ENCODE peak calls at places on chromosomes 1 and 21, in four cellular contexts. P is esophagus squamous epithelium, M is AG04450, T is fibroblast of the aortic adventitia. J is an unnamed sample.

GRCh38 chr1:67814121-67814772 is 19.0 kb downstream of the GNG12 start:
- DNase-seq in M (no peak), P (no peak), T (peak), J (no peak)

GRCh38 chr1:41046347-41046775 is 24.8 kb upstream of the SLFNL1 start:
- DNase-seq in M (no peak), P (no peak), T (no peak), J (no peak)

GRCh38 chr1:87478231-87478630 is 149.6 kb downstream of the LMO4 start:
- DNase-seq in T (peak), P (no peak), M (no peak), J (no peak)

GRCh38 chr1:243475966-243476365 is 220.1 kb downstream of the SDCCAG8 start:
- DNase-seq in M (no peak), P (no peak), T (peak), J (peak)

GRCh38 chr1:203320546-203321272 is 15.4 kb downstream of the BTG2 start:
- DNase-seq in T (peak), P (peak), M (no peak), J (no peak)

GRCh38 chr1:50421768-50422674 is 1.2 kb downstream of the DMRTA2 start:
- DNase-seq in M (no peak), P (no peak), T (no peak), J (no peak)

GRCh38 chr21:44953628-44954021 is 13.8 kb downstream of the SLX9 start:
- DNase-seq in P (no peak), M (no peak), T (no peak), J (no peak)

GRCh38 chr1:17233675-17234074 is 15.2 kb upstream of the PADI3 start:
- DNase-seq in T (peak), P (no peak), M (peak), J (peak)

GRCh38 chr1:209780276-209780675 is 4.1 kb downstream of the C1orf74 start:
- DNase-seq in P (no peak), T (no peak), M (no peak), J (no peak)

GRCh38 chr1:12132078-12132477 is 34.7 kb upstream of the TNFRSF1B start:
- DNase-seq in M (no peak), T (peak), P (no peak), J (no peak)

GRCh38 chr1:85148524-85149250 is 52.1 kb downstream of the SYDE2 start:
- DNase-seq in M (no peak), P (no peak), T (peak), J (no peak)

GRCh38 chr21:46191257-46191685 is 7.0 kb upstream of the SPATC1L start:
- DNase-seq in T (peak), M (peak), P (no peak), J (peak)

GRCh38 chr1:205191127-205191577 is 20.4 kb downstream of the DSTYK start:
- DNase-seq in M (no peak), P (no peak), T (peak), J (no peak)

GRCh38 chr1:149928388-149928724 is 753 bp upstream of the SF3B4 start:
- DNase-seq in M (no peak), T (no peak), P (no peak), J (no peak)

GRCh38 chr1:234709473-234710279 is 99.7 kb upstream of the IRF2BP2 start:
- DNase-seq in T (no peak), M (no peak), P (no peak), J (no peak)

GRCh38 chr1:24562625-24563024 is 6.7 kb downstream of the NCMAP start:
- DNase-seq in T (no peak), P (no peak), M (no peak), J (no peak)

GRCh38 chr1:151472852-151473731 is 13.8 kb upstream of the POGZ start:
- DNase-seq in T (peak), M (no peak), P (no peak), J (no peak)

GRCh38 chr1:44786138-44786840 is 1.7 kb downstream of the BEST4 start:
- DNase-seq in P (no peak), M (no peak), T (peak), J (no peak)

GRCh38 chr1:169102567-169102966 is 3.9 kb upstream of the ATP1B1 start:
- DNase-seq in P (no peak), M (peak), T (peak), J (peak)

GRCh38 chr1:225772323-225772768 is 5.3 kb upstream of the SRP9 start:
- DNase-seq in T (peak), P (no peak), M (peak), J (peak)

GRCh38 chr21:41764558-41765392 is 2.1 kb downstream of the RIPK4 start:
- DNase-seq in T (no peak), P (no peak), M (no peak), J (no peak)

GRCh38 chr21:36202721-36203602 is 46.3 kb downstream of the DOP1B start:
- DNase-seq in T (no peak), M (no peak), P (no peak), J (no peak)

GRCh38 chr1:169484683-169485426 is 889 bp downstream of the SLC19A2 start:
- DNase-seq in P (no peak), T (peak), M (no peak), J (no peak)

GRCh38 chr1:232164078-232164963 is 465.6 kb downstream of the SIPA1L2 start:
- DNase-seq in P (no peak), M (no peak), T (no peak), J (no peak)

GRCh38 chr1:61097326-61097725 is 15.0 kb downstream of the NFIA start:
- DNase-seq in P (no peak), T (peak), M (no peak), J (no peak)

GRCh38 chr1:97070366-97070765 is 348.8 kb downstream of the PTBP2 start:
- DNase-seq in T (peak), P (no peak), M (peak), J (no peak)

GRCh38 chr1:156581661-156582387 is 2.3 kb downstream of the TTC24 start:
- DNase-seq in M (no peak), P (no peak), T (no peak), J (no peak)

GRCh38 chr1:201320168-201320842 is 37.0 kb downstream of the PKP1 start:
- DNase-seq in M (no peak), P (no peak), T (no peak), J (no peak)

GRCh38 chr21:44395260-44395659 is 41.8 kb downstream of the TRPM2 start:
- DNase-seq in P (no peak), T (no peak), M (no peak), J (no peak)

GRCh38 chr1:37430074-37430985 is 44.0 kb upstream of the ZC3H12A start:
- DNase-seq in T (no peak), M (no peak), P (no peak), J (no peak)

J was measured in astrocyte of the cerebellum.